ENCODE peak calls at places on chromosome 15, in four cellular contexts. R is ELF-1, L is cardiac muscle cell, N is NCI-H510A treated with DMSO at 0.1 percent for 48 hours. Z is an unnamed sample.

GRCh38 chr15:25182736-25183445 is 228.1 kb downstream of the SNRPN start:
- DNase-seq in L (no peak), N (no peak), R (peak), Z (peak)

GRCh38 chr15:65388306-65389080 is 10.7 kb upstream of the IGDCC3 start:
- DNase-seq in R (no peak), N (no peak), L (no peak), Z (no peak)

GRCh38 chr15:31228980-31229826 is 97.4 kb upstream of the KLF13 start:
- DNase-seq in R (peak), L (peak), N (no peak), Z (peak)

GRCh38 chr15:90031231-90031791 is 30.2 kb downstream of the ZNF710 start:
- DNase-seq in R (peak), L (no peak), N (no peak), Z (no peak)

GRCh38 chr15:56815247-56815646 is 81.9 kb upstream of the ZNF280D start:
- DNase-seq in R (no peak), L (no peak), N (no peak), Z (no peak)

GRCh38 chr15:74304459-74304858 is 63.0 kb downstream of the CYP11A1 start:
- DNase-seq in N (peak), R (no peak), L (no peak), Z (no peak)

GRCh38 chr15:89673162-89673506 is 6.0 kb downstream of the PLIN1 start:
- DNase-seq in L (peak), N (peak), R (peak), Z (peak)

GRCh38 chr15:68592054-68592453 is 13.3 kb downstream of the CORO2B start:
- DNase-seq in L (no peak), N (no peak), R (no peak), Z (no peak)

GRCh38 chr15:55282284-55282833 is 7.3 kb downstream of the RAB27A start:
- DNase-seq in R (no peak), N (no peak), L (no peak), Z (no peak)

GRCh38 chr15:59298255-59298856 is 74.3 kb downstream of the MYO1E start:
- DNase-seq in R (no peak), N (no peak), L (no peak), Z (no peak)

GRCh38 chr15:44038801-44039200 is 156.3 kb downstream of the FRMD5 start:
- DNase-seq in L (peak), N (peak), R (peak), Z (peak)

GRCh38 chr15:32936283-32936918 is 218.6 kb downstream of the GREM1 start:
- DNase-seq in R (no peak), L (no peak), N (no peak), Z (peak)

GRCh38 chr15:26873846-26874245 is 7.0 kb downstream of the GABRA5 start:
- DNase-seq in R (no peak), L (no peak), N (no peak), Z (no peak)

GRCh38 chr15:51759557-51760070 is 8.2 kb downstream of the TMOD2 start:
- DNase-seq in R (peak), N (peak), L (peak), Z (peak)

GRCh38 chr15:33067456-33067855 is 127.1 kb downstream of the FMN1 start:
- DNase-seq in N (no peak), L (no peak), R (peak), Z (peak)

GRCh38 chr15:59437473-59437776 is 561 bp upstream of the FAM81A start:
- DNase-seq in R (no peak), L (peak), N (no peak), Z (peak)

GRCh38 chr15:69597061-69597592 is 144.5 kb downstream of the RPLP1 start:
- DNase-seq in R (no peak), L (no peak), N (no peak), Z (no peak)

GRCh38 chr15:78419331-78419730 is 18.7 kb upstream of the IREB2 start:
- DNase-seq in L (no peak), R (no peak), N (no peak), Z (no peak)